ENCODE peak calls at places on chromosomes 12 and 14, in ten cellular contexts. M, Q, U, E, S, F, B, V, O and A are unnamed samples. For H3K9me3, the result is how much of the 10 kb centered on the place peaks cover.

GRCh38 chr14:38496092-38496491 is 240.2 kb upstream of the CLEC14A start:
- DNase-seq in M (no peak), Q (no peak), U (no peak), E (no peak), S (no peak), F (no peak), B (no peak), V (no peak), O (no peak), A (no peak)

GRCh38 chr14:90213099-90213748 is 43.1 kb upstream of the PSMC1 start:
- DNase-seq in M (no peak), Q (no peak), U (no peak), E (no peak), S (no peak), F (no peak), B (no peak), V (no peak), O (no peak), A (no peak)

GRCh38 chr14:21041676-21042433 is at the start of gene RNASE7:
- DNase-seq in M (no peak), Q (peak), U (peak), E (no peak), S (peak), F (no peak), B (no peak), V (peak), O (no peak), A (no peak)

GRCh38 chr12:90842477-90842876 is 112.5 kb downstream of the CCER1 start:
- DNase-seq in M (no peak), Q (no peak), U (no peak), E (no peak), S (peak), F (no peak), B (no peak), V (no peak), O (no peak), A (no peak)

GRCh38 chr12:113465808-113466769 is 5.6 kb downstream of the LHX5 start:
- DNase-seq in M (no peak), Q (no peak), U (no peak), E (no peak), S (no peak), F (no peak), B (no peak), V (no peak), O (no peak), A (no peak)

GRCh38 chr14:84071061-84071460 is 1458.9 kb upstream of the FLRT2 start:
- DNase-seq in M (no peak), Q (no peak), U (no peak), E (no peak), S (no peak), F (no peak), B (no peak), V (no peak), O (no peak), A (no peak)

GRCh38 chr12:76337583-76337982 is 10.6 kb downstream of the BBS10 start:
- DNase-seq in M (no peak), Q (no peak), U (peak), E (no peak), S (no peak), F (no peak), B (no peak), V (peak), O (no peak), A (no peak)

GRCh38 chr12:131761638-131762037 is 50.7 kb downstream of the SFSWAP start:
- DNase-seq in M (no peak), Q (no peak), U (no peak), E (no peak), S (no peak), F (no peak), B (no peak), V (no peak), O (no peak), A (no peak)

GRCh38 chr12:76144253-76144564 is 59.7 kb upstream of the NAP1L1 start:
- DNase-seq in M (no peak), Q (peak), U (peak), E (peak), S (no peak), F (no peak), B (no peak), V (peak), O (no peak), A (no peak)

GRCh38 chr14:51095854-51096823 is 1.2 kb upstream of the TRIM9 start:
- DNase-seq in M (no peak), Q (no peak), U (peak), E (peak), S (no peak), F (peak), B (no peak), V (peak), O (no peak), A (peak)

GRCh38 chr14:75307700-75308379 is 29.2 kb downstream of the FOS start:
- DNase-seq in M (peak), Q (peak), U (peak), E (peak), S (peak), F (peak), B (no peak), V (peak), O (no peak), A (peak)

GRCh38 chr14:49505026-49505766 is 81.0 kb downstream of the RPS29 start:
- DNase-seq in M (no peak), Q (no peak), U (peak), E (no peak), S (no peak), F (no peak), B (no peak), V (peak), O (no peak), A (no peak)

GRCh38 chr12:47799357-47799955 is 20.2 kb downstream of the HDAC7 start:
- DNase-seq in M (no peak), Q (no peak), U (no peak), E (no peak), S (no peak), F (no peak), B (no peak), V (no peak), O (no peak), A (no peak)

GRCh38 chr14:61610900-61611299 is 84.4 kb upstream of the HIF1A start:
- DNase-seq in M (no peak), Q (no peak), U (no peak), E (no peak), S (no peak), F (no peak), B (no peak), V (no peak), O (no peak), A (no peak)

GRCh38 chr12:111443086-111443485 is 37.4 kb downstream of the SH2B3 start:
- DNase-seq in M (no peak), Q (no peak), U (no peak), E (no peak), S (no peak), F (no peak), B (no peak), V (no peak), O (no peak), A (no peak)

GRCh38 chr12:115203661-115204060 is 519.7 kb upstream of the TBX3 start:
- DNase-seq in M (no peak), Q (no peak), U (peak), E (no peak), S (no peak), F (no peak), B (peak), V (peak), O (no peak), A (no peak)

GRCh38 chr12:131736807-131737484 is 26.1 kb downstream of the SFSWAP start:
- DNase-seq in M (peak), Q (no peak), U (peak), E (no peak), S (no peak), F (no peak), B (peak), V (peak), O (no peak), A (peak)

GRCh38 chr12:26203167-26203566 is 7.8 kb downstream of the SSPN start:
- DNase-seq in M (no peak), Q (no peak), U (no peak), E (no peak), S (no peak), F (no peak), B (no peak), V (no peak), O (no peak), A (no peak)

GRCh38 chr14:41636492-41637392 is 30.1 kb downstream of the LRFN5 start:
- DNase-seq in M (no peak), Q (no peak), U (peak), E (no peak), S (no peak), F (no peak), B (no peak), V (peak), O (no peak), A (no peak)

GRCh38 chr12:124727244-124727673 is 136.4 kb downstream of the SCARB1 start:
- DNase-seq in M (peak), Q (peak), U (peak), E (peak), S (peak), F (peak), B (no peak), V (no peak), O (peak), A (peak)

GRCh38 chr14:94717808-94718207 is 52.1 kb downstream of the GSC start:
- DNase-seq in M (no peak), Q (no peak), U (no peak), E (no peak), S (no peak), F (no peak), B (no peak), V (no peak), O (no peak), A (no peak)

GRCh38 chr12:115227137-115227615 is 543.2 kb upstream of the TBX3 start:
- DNase-seq in M (no peak), Q (no peak), U (peak), E (no peak), S (no peak), F (no peak), B (peak), V (peak), O (no peak), A (no peak)

GRCh38 chr14:95597784-95598204 is 62.9 kb downstream of the GLRX5 start:
- DNase-seq in M (no peak), Q (peak), U (peak), E (no peak), S (no peak), F (no peak), B (no peak), V (peak), O (no peak), A (no peak)

GRCh38 chr12:6998708-6999451 is 19.4 kb downstream of the LPCAT3 start:
- DNase-seq in M (no peak), Q (no peak), U (no peak), E (no peak), S (no peak), F (no peak), B (no peak), V (no peak), O (no peak), A (no peak)

GRCh38 chr12:55687746-55688145 is 20.0 kb downstream of the ITGA7 start:
- DNase-seq in M (no peak), Q (no peak), U (peak), E (no peak), S (no peak), F (no peak), B (no peak), V (no peak), O (no peak), A (no peak)

GRCh38 chr12:100826323-100826722 is 31.7 kb downstream of the ANO4 start:
- DNase-seq in M (no peak), Q (peak), U (peak), E (peak), S (peak), F (peak), B (peak), V (peak), O (no peak), A (no peak)

GRCh38 chr14:76576047-76576741 is 185.1 kb upstream of the VASH1 start:
- DNase-seq in M (no peak), Q (no peak), U (peak), E (no peak), S (no peak), F (no peak), B (no peak), V (peak), O (no peak), A (no peak)

GRCh38 chr12:105623337-105623736 is 292.8 kb downstream of the C12orf75 start:
- DNase-seq in M (no peak), Q (no peak), U (no peak), E (no peak), S (no peak), F (no peak), B (no peak), V (no peak), O (no peak), A (no peak)

GRCh38 chr12:103503546-103504480 is 8.0 kb upstream of the C12orf42 start:
- DNase-seq in M (peak), Q (peak), U (no peak), E (peak), S (no peak), F (no peak), B (no peak), V (no peak), O (no peak), A (no peak)

GRCh38 chr12:42086021-42086420 is 58.7 kb downstream of the GXYLT1 start:
- DNase-seq in M (no peak), Q (peak), U (peak), E (no peak), S (no peak), F (no peak), B (peak), V (peak), O (no peak), A (no peak)

GRCh38 chr14:90850487-90850886 is 34.3 kb upstream of the TTC7B start:
- DNase-seq in M (no peak), Q (no peak), U (peak), E (no peak), S (no peak), F (no peak), B (no peak), V (peak), O (no peak), A (no peak)

GRCh38 chr12:113019045-113019444 is 37.5 kb upstream of the DTX1 start:
- DNase-seq in M (no peak), Q (no peak), U (peak), E (no peak), S (no peak), F (no peak), B (no peak), V (no peak), O (no peak), A (no peak)

DNA sequence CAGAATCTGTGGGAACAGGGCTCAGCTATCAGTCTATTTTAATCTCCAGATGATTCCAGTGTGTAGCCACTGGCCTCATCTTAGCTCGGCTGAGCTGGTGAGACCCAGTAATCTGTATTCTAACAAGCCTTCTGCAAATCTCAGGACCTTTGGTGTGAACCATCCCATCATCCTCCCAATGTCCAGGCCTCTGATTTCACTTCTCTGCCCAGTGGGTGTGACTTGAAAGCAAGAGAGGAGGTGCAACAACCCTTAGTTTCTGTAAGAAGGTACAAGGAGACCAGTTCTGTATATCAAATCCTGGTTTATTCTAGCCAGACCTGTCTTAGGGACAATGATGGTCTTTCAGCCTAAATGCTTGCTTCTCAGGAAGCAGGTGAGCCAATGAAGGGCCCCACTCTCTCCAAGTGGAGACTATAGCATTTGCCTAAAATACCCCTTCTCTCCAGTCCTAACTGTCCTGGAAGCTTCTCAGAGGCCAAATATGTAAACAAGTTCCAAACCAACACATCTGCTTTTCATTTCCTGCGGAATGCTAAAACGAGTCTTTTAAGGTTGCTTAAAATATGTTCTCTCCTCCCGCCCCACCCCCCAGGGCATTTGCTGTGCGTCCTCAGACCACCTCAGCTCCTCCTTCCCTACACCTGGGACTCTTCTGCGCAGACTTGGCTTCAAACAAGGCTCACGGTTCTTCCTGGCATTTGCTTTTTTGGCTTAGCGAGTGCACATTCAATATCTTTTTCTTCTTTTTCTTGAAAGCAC is 78.4 kb upstream of the FUT8 start:
- DNase-seq in M (peak), Q (no peak), U (peak), E (peak), S (no peak), F (peak), B (peak), V (peak), O (no peak), A (no peak)
- H3K27ac ChIP-seq in M (peak), Q (no peak), U (peak), E (peak), S (no peak), F (peak), B (peak), V (peak), O (no peak), A (peak)

DNA sequence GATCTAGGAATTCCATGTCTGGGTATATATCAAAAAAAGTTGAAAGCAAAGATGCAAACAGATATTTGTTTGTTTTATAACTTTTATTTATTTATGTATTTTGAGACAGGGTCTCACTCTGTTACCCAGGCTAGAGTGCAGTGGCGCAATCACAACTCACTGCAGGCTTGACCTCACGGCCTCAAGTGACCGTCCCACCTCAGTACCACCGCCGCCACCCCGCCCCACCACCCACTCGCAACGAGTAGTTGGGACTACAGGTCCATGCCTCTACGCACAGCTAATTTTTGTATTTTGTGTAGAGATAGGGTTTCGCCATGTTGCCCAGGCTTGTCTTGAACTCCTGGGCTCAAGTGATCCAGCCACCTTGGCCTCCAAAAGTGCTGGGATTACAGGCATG is 66.5 kb upstream of the KTN1 start:
- DNase-seq in M (no peak), Q (no peak), U (no peak), E (no peak), S (no peak), F (no peak), B (no peak), V (no peak), O (no peak), A (no peak)
- TF ChIP-seq CTCF in M (no peak), Q (no peak), U (no peak), E (no peak), S (no peak), F (no peak), B (no peak), V (no peak), O (no peak), A (no peak)

DNA sequence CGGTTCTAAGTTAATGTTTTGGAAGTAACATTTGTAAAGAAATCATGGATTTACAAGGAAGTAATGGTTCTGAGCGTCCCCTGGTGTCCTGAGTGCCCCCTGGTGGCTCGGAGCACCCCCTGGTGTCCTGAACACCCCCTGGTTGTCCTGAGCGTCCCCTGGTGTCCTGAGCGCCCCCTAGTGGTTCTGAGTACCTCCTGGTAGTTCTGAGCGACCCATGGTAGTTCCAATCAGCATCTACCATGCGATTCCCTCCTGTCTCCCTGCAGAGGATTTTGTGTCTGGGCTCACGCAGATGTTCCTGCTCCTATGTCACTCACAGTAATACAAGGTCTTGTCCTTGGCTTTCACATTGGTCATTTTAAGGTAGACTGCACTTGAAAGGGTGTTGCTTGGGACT is 1352.9 kb downstream of the TMEM121 start:
- DNase-seq in M (peak), Q (peak), U (no peak), E (peak), S (no peak), F (no peak), B (no peak), V (no peak), O (no peak), A (no peak)
- H3K9me3 ChIP-seq in M (under half), Q (under half), U (under half), E (under half), S (under half), F (under half), B (under half), V (under half), O (under half), A (under half)

GRCh38 chr14:101810897-101811620 is 49.5 kb downstream of the PPP2R5C start:
- DNase-seq in M (no peak), Q (peak), U (peak), E (no peak), S (no peak), F (no peak), B (no peak), V (peak), O (no peak), A (no peak)

GRCh38 chr14:101813833-101814232 is 52.3 kb downstream of the PPP2R5C start:
- DNase-seq in M (no peak), Q (no peak), U (no peak), E (no peak), S (no peak), F (no peak), B (no peak), V (no peak), O (no peak), A (no peak)

GRCh38 chr14:101812071-101812470 is 50.6 kb downstream of the PPP2R5C start:
- DNase-seq in M (no peak), Q (no peak), U (no peak), E (peak), S (no peak), F (no peak), B (no peak), V (no peak), O (no peak), A (no peak)

GRCh38 chr14:101814869-101815268 is 53.4 kb downstream of the PPP2R5C start:
- DNase-seq in M (no peak), Q (no peak), U (no peak), E (no peak), S (no peak), F (no peak), B (no peak), V (no peak), O (no peak), A (no peak)

GRCh38 chr14:101813171-101813759 is 51.8 kb downstream of the PPP2R5C start:
- DNase-seq in M (no peak), Q (no peak), U (no peak), E (peak), S (no peak), F (peak), B (no peak), V (no peak), O (no peak), A (no peak)
- H3K27ac ChIP-seq in M (peak), Q (peak), U (no peak), E (peak), S (no peak), F (peak), B (no peak), V (no peak), O (peak), A (peak)